ENCODE peak calls at places on chromosomes 16 and 17, in five cellular contexts. H, W, L, G and Z are unnamed samples.

GRCh38 chr17:78697846-78698343 is 84.2 kb downstream of the CYTH1 start:
- DNase-seq in H (peak), G (no peak), L (no peak), W (no peak), Z (no peak)

GRCh38 chr16:72221216-72221995 is 49.5 kb upstream of the PMFBP1 start:
- DNase-seq in G (no peak), H (no peak), L (peak), W (no peak), Z (no peak)

GRCh38 chr17:57332501-57332900 is 76.2 kb downstream of the MSI2 start:
- DNase-seq in H (no peak), L (no peak), W (no peak), G (peak), Z (no peak)

GRCh38 chr16:4093495-4094137 is 22.6 kb downstream of the ADCY9 start:
- DNase-seq in L (peak), G (no peak), H (no peak), W (no peak), Z (no peak)

GRCh38 chr17:40707720-40708119 is 4.2 kb upstream of the KRT24 start:
- DNase-seq in G (no peak), L (peak), W (peak), H (no peak), Z (no peak)

GRCh38 chr17:48625502-48626201 is 506 bp downstream of the HOXB9 start:
- DNase-seq in L (peak), W (peak), G (peak), H (no peak), Z (peak)

GRCh38 chr17:21368545-21369246 is 7.5 kb upstream of the KCNJ12 start:
- DNase-seq in W (peak), G (no peak), H (peak), L (no peak), Z (no peak)

GRCh38 chr17:45828171-45829133 is 16.2 kb upstream of the SPPL2C start:
- DNase-seq in G (no peak), W (peak), L (peak), H (no peak), Z (no peak)

GRCh38 chr17:15171433-15172047 is 93.6 kb downstream of the PMP22 start:
- DNase-seq in G (peak), H (peak), L (peak), W (peak), Z (peak)

GRCh38 chr16:70380919-70381603 is 34.4 kb downstream of the DDX19A start:
- DNase-seq in H (peak), W (peak), G (peak), L (peak), Z (peak)

GRCh38 chr17:17398188-17398927 is 78.4 kb upstream of the MED9 start:
- DNase-seq in W (no peak), L (peak), H (no peak), G (no peak), Z (no peak)

GRCh38 chr16:57803413-57803990 is 1.2 kb upstream of the KIFC3 start:
- DNase-seq in W (no peak), H (no peak), G (peak), L (no peak), Z (no peak)

GRCh38 chr17:74380086-74380958 is 13.0 kb downstream of the GPR142 start:
- DNase-seq in H (no peak), W (peak), G (peak), L (no peak), Z (peak)
- TF ChIP-seq EZH2phosphoT487 in H (no peak), W (no peak), G (no peak), L (no peak), Z (no peak)

DNA sequence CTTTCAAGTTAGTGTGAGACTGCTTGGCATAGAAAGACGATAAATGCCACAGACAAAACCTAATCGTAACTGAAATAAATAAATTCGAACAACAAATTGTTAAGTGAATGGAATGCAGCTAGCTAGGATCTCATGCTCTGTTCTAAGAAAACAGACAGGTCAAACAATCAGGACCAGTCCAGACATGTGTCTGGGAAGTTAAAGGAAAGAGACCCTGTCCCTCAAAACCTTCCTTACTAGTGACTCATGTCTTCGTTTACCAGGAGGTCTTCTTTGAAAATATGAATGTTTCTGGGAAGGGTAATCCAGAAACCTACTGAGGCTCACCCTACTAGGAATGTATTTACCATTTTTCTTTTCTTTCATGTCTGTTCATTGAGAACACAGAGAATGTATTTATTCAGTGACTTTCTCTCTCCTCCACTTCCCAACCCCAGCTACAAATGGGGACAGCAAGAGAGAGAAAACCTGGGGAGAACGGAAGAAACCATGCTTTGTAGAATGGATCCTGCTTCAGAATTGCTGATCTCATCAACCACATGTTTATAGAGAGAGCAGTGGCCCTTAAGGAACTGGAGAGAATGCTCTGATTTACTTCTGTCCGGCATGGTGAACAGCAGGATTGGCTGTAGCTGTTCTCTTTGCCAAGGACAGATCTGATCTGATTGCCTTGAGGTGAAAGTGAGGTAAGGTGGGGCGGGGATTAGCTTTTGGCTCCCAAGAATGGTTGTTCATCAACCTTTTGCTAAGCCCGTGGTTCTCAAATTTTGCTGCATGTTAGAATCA is 39.4 kb upstream of the DHX8 start:
- DNase-seq in W (no peak), L (no peak), G (no peak), H (no peak), Z (no peak)
- TF ChIP-seq EZH2phosphoT487 in W (no peak), L (no peak), G (no peak), H (no peak), Z (no peak)

DNA sequence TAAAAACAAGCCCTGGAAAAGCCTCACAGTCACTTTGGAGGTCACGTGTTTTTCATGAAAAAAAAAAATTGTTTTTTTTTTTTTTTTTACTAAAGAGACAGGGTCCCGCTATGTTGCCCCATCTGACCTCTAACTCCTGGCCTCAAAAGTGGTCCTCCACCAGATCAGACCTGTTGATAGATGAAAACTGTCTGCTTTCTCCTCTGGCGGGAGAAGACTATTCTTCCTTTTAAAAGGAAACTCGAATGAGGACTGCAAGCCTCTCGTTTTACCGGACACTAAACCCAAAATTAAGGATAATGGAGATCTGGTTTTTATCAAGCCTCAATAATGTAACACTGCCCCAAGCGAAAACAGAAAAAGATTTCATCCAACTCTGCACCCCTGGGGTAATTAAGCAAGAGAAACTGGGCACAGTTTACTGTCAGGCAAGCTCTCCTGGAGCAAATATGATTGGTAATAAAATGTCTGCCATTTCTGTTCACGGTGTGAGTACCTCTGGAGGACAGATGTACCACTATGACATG is 25.8 kb downstream of the ZCCHC14 start:
- DNase-seq in G (no peak), H (no peak), W (no peak), L (no peak), Z (no peak)
- TF ChIP-seq EZH2phosphoT487 in G (no peak), H (no peak), W (no peak), L (no peak), Z (no peak)

GRCh38 chr17:80832266-80832676 is 159.4 kb upstream of the CHMP6 start:
- DNase-seq in W (peak), L (peak), G (peak), H (no peak), Z (peak)
- TF ChIP-seq EZH2phosphoT487 in W (no peak), L (no peak), G (no peak), H (no peak), Z (no peak)